ENCODE peak calls at places on chromosomes 4 and X, in ten cellular contexts. One of them, this sample, is unnamed.

GRCh38 chr4:3047464-3048286 is 26.7 kb downstream of the HTT-AS start:
- DNase-seq in C1 segment of cervical spinal cord: peak
- DNase-seq in anterior cingulate cortex: no peak
- DNase-seq in NCI-H2081 treated with DMSO at 0.1 percent for 48 hours: no peak
- DNase-seq in CD8-positive, alpha-beta T cell: peak
- DNase-seq in HEK293T: peak
- DNase-seq in HS-5: no peak
- DNase-seq in right cardiac atrium: peak
- DNase-seq in RPMI8226: peak
- DNase-seq in EL: peak
- DNase-seq in this sample: peak

GRCh38 chr4:80173387-80173786 is 23.9 kb upstream of the PRDM8 start:
- DNase-seq in C1 segment of cervical spinal cord: no peak
- DNase-seq in anterior cingulate cortex: no peak
- DNase-seq in NCI-H2081 treated with DMSO at 0.1 percent for 48 hours: no peak
- DNase-seq in CD8-positive, alpha-beta T cell: peak
- DNase-seq in HEK293T: no peak
- DNase-seq in HS-5: no peak
- DNase-seq in right cardiac atrium: no peak
- DNase-seq in RPMI8226: no peak
- DNase-seq in EL: peak
- DNase-seq in this sample: peak

GRCh38 chr4:55347610-55348228 is 1.7 kb downstream of the SRD5A3 start:
- DNase-seq in C1 segment of cervical spinal cord: no peak
- DNase-seq in anterior cingulate cortex: no peak
- DNase-seq in NCI-H2081 treated with DMSO at 0.1 percent for 48 hours: no peak
- DNase-seq in CD8-positive, alpha-beta T cell: no peak
- DNase-seq in HEK293T: no peak
- DNase-seq in HS-5: no peak
- DNase-seq in right cardiac atrium: no peak
- DNase-seq in RPMI8226: no peak
- DNase-seq in EL: no peak
- DNase-seq in this sample: no peak

GRCh38 chr4:157978680-157979361 is 194.0 kb downstream of the GASK1B start:
- DNase-seq in C1 segment of cervical spinal cord: peak
- DNase-seq in anterior cingulate cortex: peak
- DNase-seq in NCI-H2081 treated with DMSO at 0.1 percent for 48 hours: peak
- DNase-seq in CD8-positive, alpha-beta T cell: no peak
- DNase-seq in HEK293T: peak
- DNase-seq in HS-5: peak
- DNase-seq in right cardiac atrium: peak
- DNase-seq in RPMI8226: peak
- DNase-seq in EL: peak
- DNase-seq in this sample: peak

GRCh38 chr4:176360446-176360845 is 40.7 kb downstream of the SPCS3 start:
- DNase-seq in C1 segment of cervical spinal cord: no peak
- DNase-seq in anterior cingulate cortex: no peak
- DNase-seq in NCI-H2081 treated with DMSO at 0.1 percent for 48 hours: no peak
- DNase-seq in CD8-positive, alpha-beta T cell: no peak
- DNase-seq in HEK293T: no peak
- DNase-seq in HS-5: no peak
- DNase-seq in right cardiac atrium: no peak
- DNase-seq in RPMI8226: no peak
- DNase-seq in EL: peak
- DNase-seq in this sample: no peak

GRCh38 chrX:134599173-134599914 is 58.9 kb downstream of the PLAC1 start:
- DNase-seq in C1 segment of cervical spinal cord: no peak
- DNase-seq in anterior cingulate cortex: no peak
- DNase-seq in NCI-H2081 treated with DMSO at 0.1 percent for 48 hours: no peak
- DNase-seq in CD8-positive, alpha-beta T cell: no peak
- DNase-seq in HEK293T: no peak
- DNase-seq in HS-5: no peak
- DNase-seq in right cardiac atrium: no peak
- DNase-seq in RPMI8226: no peak
- DNase-seq in EL: no peak
- DNase-seq in this sample: no peak

GRCh38 chr4:122687450-122688121 is 44.9 kb upstream of the BBS12 start:
- DNase-seq in C1 segment of cervical spinal cord: no peak
- DNase-seq in anterior cingulate cortex: no peak
- DNase-seq in NCI-H2081 treated with DMSO at 0.1 percent for 48 hours: no peak
- DNase-seq in CD8-positive, alpha-beta T cell: no peak
- DNase-seq in HEK293T: no peak
- DNase-seq in HS-5: no peak
- DNase-seq in right cardiac atrium: no peak
- DNase-seq in RPMI8226: no peak
- DNase-seq in EL: no peak
- DNase-seq in this sample: peak

GRCh38 chr4:183960021-183960420 is 54.9 kb downstream of the STOX2 start:
- DNase-seq in C1 segment of cervical spinal cord: peak
- DNase-seq in anterior cingulate cortex: peak
- DNase-seq in NCI-H2081 treated with DMSO at 0.1 percent for 48 hours: peak
- DNase-seq in CD8-positive, alpha-beta T cell: no peak
- DNase-seq in HEK293T: peak
- DNase-seq in HS-5: peak
- DNase-seq in right cardiac atrium: peak
- DNase-seq in RPMI8226: no peak
- DNase-seq in EL: peak
- DNase-seq in this sample: no peak

GRCh38 chr4:997375-998071 is 4.3 kb upstream of the SLC26A1 start:
- DNase-seq in C1 segment of cervical spinal cord: no peak
- DNase-seq in anterior cingulate cortex: no peak
- DNase-seq in NCI-H2081 treated with DMSO at 0.1 percent for 48 hours: no peak
- DNase-seq in CD8-positive, alpha-beta T cell: no peak
- DNase-seq in HEK293T: no peak
- DNase-seq in HS-5: no peak
- DNase-seq in right cardiac atrium: peak
- DNase-seq in RPMI8226: no peak
- DNase-seq in EL: no peak
- DNase-seq in this sample: no peak

GRCh38 chr4:152719291-152719690 is 39.5 kb upstream of the TMEM154 start:
- DNase-seq in C1 segment of cervical spinal cord: no peak
- DNase-seq in anterior cingulate cortex: no peak
- DNase-seq in NCI-H2081 treated with DMSO at 0.1 percent for 48 hours: no peak
- DNase-seq in CD8-positive, alpha-beta T cell: no peak
- DNase-seq in HEK293T: no peak
- DNase-seq in HS-5: no peak
- DNase-seq in right cardiac atrium: no peak
- DNase-seq in RPMI8226: no peak
- DNase-seq in EL: no peak
- DNase-seq in this sample: no peak

GRCh38 chr4:1598206-1598605 is 85.9 kb downstream of the FAM53A start:
- DNase-seq in C1 segment of cervical spinal cord: no peak
- DNase-seq in anterior cingulate cortex: no peak
- DNase-seq in NCI-H2081 treated with DMSO at 0.1 percent for 48 hours: no peak
- DNase-seq in CD8-positive, alpha-beta T cell: no peak
- DNase-seq in HEK293T: no peak
- DNase-seq in HS-5: no peak
- DNase-seq in right cardiac atrium: peak
- DNase-seq in RPMI8226: no peak
- DNase-seq in EL: no peak
- DNase-seq in this sample: no peak

GRCh38 chrX:22081475-22082092 is 49.5 kb downstream of the PHEX start:
- DNase-seq in C1 segment of cervical spinal cord: no peak
- DNase-seq in anterior cingulate cortex: no peak
- DNase-seq in NCI-H2081 treated with DMSO at 0.1 percent for 48 hours: no peak
- DNase-seq in CD8-positive, alpha-beta T cell: peak
- DNase-seq in HEK293T: peak
- DNase-seq in HS-5: no peak
- DNase-seq in right cardiac atrium: peak
- DNase-seq in RPMI8226: peak
- DNase-seq in EL: peak
- DNase-seq in this sample: peak

GRCh38 chr4:117134386-117134785 is 49.0 kb upstream of the TRAM1L1 start:
- DNase-seq in C1 segment of cervical spinal cord: peak
- DNase-seq in anterior cingulate cortex: peak
- DNase-seq in NCI-H2081 treated with DMSO at 0.1 percent for 48 hours: no peak
- DNase-seq in CD8-positive, alpha-beta T cell: no peak
- DNase-seq in HEK293T: peak
- DNase-seq in HS-5: peak
- DNase-seq in right cardiac atrium: no peak
- DNase-seq in RPMI8226: peak
- DNase-seq in EL: peak
- DNase-seq in this sample: peak

GRCh38 chr4:139470997-139471665 is 17.2 kb downstream of the RAB33B start:
- DNase-seq in C1 segment of cervical spinal cord: no peak
- DNase-seq in anterior cingulate cortex: no peak
- DNase-seq in NCI-H2081 treated with DMSO at 0.1 percent for 48 hours: no peak
- DNase-seq in CD8-positive, alpha-beta T cell: no peak
- DNase-seq in HEK293T: no peak
- DNase-seq in HS-5: no peak
- DNase-seq in right cardiac atrium: no peak
- DNase-seq in RPMI8226: no peak
- DNase-seq in EL: no peak
- DNase-seq in this sample: no peak

GRCh38 chr4:105896984-105897760 is 1.9 kb downstream of the NPNT start:
- DNase-seq in C1 segment of cervical spinal cord: no peak
- DNase-seq in anterior cingulate cortex: no peak
- DNase-seq in NCI-H2081 treated with DMSO at 0.1 percent for 48 hours: no peak
- DNase-seq in CD8-positive, alpha-beta T cell: no peak
- DNase-seq in HEK293T: no peak
- DNase-seq in HS-5: no peak
- DNase-seq in right cardiac atrium: no peak
- DNase-seq in RPMI8226: peak
- DNase-seq in EL: no peak
- DNase-seq in this sample: peak

GRCh38 chr4:74671074-74671698 is 123.1 kb downstream of the BTC start:
- DNase-seq in C1 segment of cervical spinal cord: no peak
- DNase-seq in anterior cingulate cortex: no peak
- DNase-seq in NCI-H2081 treated with DMSO at 0.1 percent for 48 hours: peak
- DNase-seq in CD8-positive, alpha-beta T cell: peak
- DNase-seq in HEK293T: peak
- DNase-seq in HS-5: no peak
- DNase-seq in right cardiac atrium: no peak
- DNase-seq in RPMI8226: peak
- DNase-seq in EL: peak
- DNase-seq in this sample: peak

GRCh38 chr4:2126309-2127043 is 67.3 kb downstream of the NAT8L start:
- DNase-seq in C1 segment of cervical spinal cord: no peak
- DNase-seq in anterior cingulate cortex: no peak
- DNase-seq in NCI-H2081 treated with DMSO at 0.1 percent for 48 hours: no peak
- DNase-seq in CD8-positive, alpha-beta T cell: no peak
- DNase-seq in HEK293T: no peak
- DNase-seq in HS-5: no peak
- DNase-seq in right cardiac atrium: no peak
- DNase-seq in RPMI8226: no peak
- DNase-seq in EL: no peak
- DNase-seq in this sample: no peak

GRCh38 chrX:119606508-119607389 is 525 bp upstream of the NKRF start:
- DNase-seq in C1 segment of cervical spinal cord: peak
- DNase-seq in anterior cingulate cortex: no peak
- DNase-seq in NCI-H2081 treated with DMSO at 0.1 percent for 48 hours: no peak
- DNase-seq in CD8-positive, alpha-beta T cell: no peak
- DNase-seq in HEK293T: no peak
- DNase-seq in HS-5: no peak
- DNase-seq in right cardiac atrium: no peak
- DNase-seq in RPMI8226: peak
- DNase-seq in EL: no peak
- DNase-seq in this sample: no peak

GRCh38 chr4:77308843-77309242 is 151.8 kb downstream of the CCNG2 start:
- DNase-seq in C1 segment of cervical spinal cord: no peak
- DNase-seq in anterior cingulate cortex: no peak
- DNase-seq in NCI-H2081 treated with DMSO at 0.1 percent for 48 hours: no peak
- DNase-seq in CD8-positive, alpha-beta T cell: no peak
- DNase-seq in HEK293T: peak
- DNase-seq in HS-5: no peak
- DNase-seq in right cardiac atrium: no peak
- DNase-seq in RPMI8226: peak
- DNase-seq in EL: peak
- DNase-seq in this sample: peak

GRCh38 chr4:73006286-73006990 is 63.1 kb downstream of the COX18 start:
- DNase-seq in C1 segment of cervical spinal cord: no peak
- DNase-seq in anterior cingulate cortex: no peak
- DNase-seq in NCI-H2081 treated with DMSO at 0.1 percent for 48 hours: no peak
- DNase-seq in CD8-positive, alpha-beta T cell: no peak
- DNase-seq in HEK293T: no peak
- DNase-seq in HS-5: no peak
- DNase-seq in right cardiac atrium: no peak
- DNase-seq in RPMI8226: peak
- DNase-seq in EL: no peak
- DNase-seq in this sample: peak

This sample was measured in MM.1S.